ENCODE peak calls at places on chromosomes 2 and 18, in eight cellular contexts. F, I, W, E, T, R, B and H are unnamed samples.

GRCh38 chr18:9547767-9548166 is 66.6 kb downstream of the PPP4R1 start:
- DNase-seq in R (no peak), I (no peak), B (no peak), W (no peak), F (no peak), T (no peak), E (no peak), H (no peak)

GRCh38 chr2:96890726-96891385 is 21.0 kb upstream of the SEMA4C start:
- DNase-seq in F (no peak), I (no peak), E (no peak), R (no peak), B (peak), T (peak), W (no peak), H (no peak)

GRCh38 chr18:48859311-48860275 is 91.2 kb downstream of the SMAD7 start:
- DNase-seq in B (no peak), I (peak), F (no peak), W (no peak), R (no peak), E (no peak), T (no peak), H (peak)

GRCh38 chr2:31476511-31477171 is 62.1 kb upstream of the XDH start:
- DNase-seq in R (peak), I (no peak), E (no peak), T (no peak), F (no peak), W (no peak), B (no peak), H (peak)

GRCh38 chr2:46958431-46959017 is 42.9 kb upstream of the MCFD2 start:
- DNase-seq in W (no peak), B (no peak), T (no peak), F (no peak), E (no peak), R (no peak), I (no peak), H (no peak)

GRCh38 chr18:31156831-31157763 is 5.6 kb downstream of the DSC1 start:
- DNase-seq in I (no peak), T (no peak), B (no peak), F (peak), R (no peak), E (peak), W (peak), H (no peak)

GRCh38 chr2:69625078-69625788 is 18.3 kb downstream of the AAK1 start:
- DNase-seq in W (peak), R (no peak), T (peak), I (no peak), E (no peak), B (no peak), F (peak), H (no peak)

GRCh38 chr2:41992056-41992699 is 55.6 kb upstream of the PKDCC start:
- DNase-seq in T (no peak), F (no peak), E (no peak), B (no peak), W (no peak), R (no peak), I (no peak), H (no peak)

GRCh38 chr2:205218056-205218455 is 464.2 kb upstream of the NRP2 start:
- DNase-seq in B (no peak), E (no peak), T (no peak), R (peak), I (no peak), W (peak), F (no peak), H (no peak)

GRCh38 chr18:38576349-38576748 is 1010.8 kb upstream of the CELF4 start:
- DNase-seq in T (no peak), B (no peak), R (no peak), F (no peak), W (no peak), I (no peak), E (no peak), H (no peak)

GRCh38 chr2:165499131-165499530 is 29.6 kb downstream of the CSRNP3 start:
- DNase-seq in T (no peak), E (no peak), I (no peak), F (no peak), B (no peak), R (no peak), W (no peak), H (peak)

GRCh38 chr2:229712125-229712524 is 2.2 kb downstream of the DNER start:
- DNase-seq in W (peak), E (no peak), T (no peak), R (no peak), F (no peak), B (no peak), I (no peak), H (peak)

GRCh38 chr2:229714080-229714735 is at the start of gene DNER:
- DNase-seq in R (no peak), T (no peak), I (peak), E (no peak), W (peak), B (peak), F (peak), H (peak)

GRCh38 chr2:229714736-229715541 is 584 bp upstream of the DNER start:
- DNase-seq in F (peak), E (peak), R (peak), I (peak), B (peak), T (peak), W (peak), H (peak)

GRCh38 chr2:229715895-229716507 is 1.6 kb upstream of the DNER start:
- DNase-seq in T (peak), F (peak), R (no peak), I (peak), E (peak), B (no peak), W (peak), H (peak)

GRCh38 chr2:229713371-229714079 is 830 bp downstream of the DNER start:
- DNase-seq in F (peak), R (no peak), I (peak), T (no peak), B (no peak), E (no peak), W (peak), H (peak)
- TF ChIP-seq EZH2 in F (peak), R (peak), I (peak), T (peak), B (no peak), E (peak), W (peak), H (no peak)

GRCh38 chr2:219246559-219246958 is 1.3 kb downstream of the STK16 start:
- DNase-seq in F (no peak), B (no peak), R (no peak), E (no peak), I (no peak), W (no peak), T (no peak), H (no peak)
- H3K27ac ChIP-seq in F (peak), B (peak), R (no peak), E (no peak), I (no peak), W (no peak), T (no peak), H (peak)

DNA sequence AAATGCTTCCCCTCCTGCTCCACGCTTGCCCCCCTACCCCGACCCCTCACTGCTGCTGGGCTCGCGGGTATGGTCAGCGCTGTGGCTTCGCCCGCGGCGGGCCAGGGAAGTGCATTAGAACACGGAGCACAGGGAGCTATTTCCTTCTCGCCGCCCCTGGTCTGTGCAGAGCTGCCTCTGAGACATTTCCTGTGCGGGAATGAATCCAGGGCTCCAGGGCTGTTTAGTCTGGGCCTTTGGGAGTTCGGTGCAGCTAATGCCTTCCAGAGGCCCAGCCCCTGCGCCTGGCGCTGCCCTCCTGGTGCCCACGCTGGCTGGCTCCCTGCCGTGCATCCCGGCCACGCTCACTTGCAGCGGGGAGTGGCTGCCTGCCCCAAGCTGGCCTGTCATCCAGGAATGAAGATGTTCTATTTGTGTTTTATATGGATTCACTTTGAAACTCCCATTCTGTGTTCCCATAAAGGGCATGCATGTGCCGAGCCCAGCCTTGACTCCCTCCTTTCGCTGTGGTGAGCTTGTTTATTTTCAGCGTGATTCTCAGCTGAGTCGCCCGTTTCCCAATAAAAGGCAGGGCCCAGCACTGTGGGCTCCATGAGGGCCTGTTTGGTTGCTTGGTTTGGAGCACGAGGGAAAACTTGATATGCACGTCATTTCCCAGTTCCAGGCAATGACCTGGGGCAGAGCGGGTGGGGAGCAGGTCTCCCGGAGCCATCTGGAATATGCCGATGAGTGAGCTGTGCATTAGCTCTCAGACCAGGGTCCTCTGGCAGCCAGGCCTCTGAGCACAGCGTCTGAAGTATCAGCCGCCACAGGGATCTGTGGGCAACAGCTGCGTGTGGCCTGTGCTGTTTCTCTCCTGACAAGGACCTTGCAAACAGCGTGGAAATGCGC is 42.7 kb downstream of the SH3RF3 start:
- DNase-seq in B (no peak), T (peak), E (no peak), I (no peak), W (peak), F (peak), R (peak), H (peak)
- TF ChIP-seq CTCF in B (no peak), T (no peak), E (no peak), I (no peak), W (no peak), F (no peak), R (peak), H (no peak)

GRCh38 chr2:158745067-158745865 is 49.9 kb upstream of the DAPL1 start:
- DNase-seq in F (peak), R (peak), B (no peak), E (peak), I (peak), T (peak), W (peak), H (peak)

GRCh38 chr2:158743899-158744298 is 51.2 kb upstream of the DAPL1 start:
- DNase-seq in W (no peak), I (no peak), T (no peak), F (no peak), B (no peak), E (no peak), R (no peak), H (no peak)

GRCh38 chr2:158746488-158746887 is 48.6 kb upstream of the DAPL1 start:
- DNase-seq in B (no peak), F (no peak), E (no peak), W (no peak), T (peak), R (no peak), I (no peak), H (no peak)

GRCh38 chr2:158747346-158747745 is 47.8 kb upstream of the DAPL1 start:
- DNase-seq in T (no peak), F (no peak), B (no peak), W (no peak), E (no peak), R (no peak), I (no peak), H (no peak)

DNA sequence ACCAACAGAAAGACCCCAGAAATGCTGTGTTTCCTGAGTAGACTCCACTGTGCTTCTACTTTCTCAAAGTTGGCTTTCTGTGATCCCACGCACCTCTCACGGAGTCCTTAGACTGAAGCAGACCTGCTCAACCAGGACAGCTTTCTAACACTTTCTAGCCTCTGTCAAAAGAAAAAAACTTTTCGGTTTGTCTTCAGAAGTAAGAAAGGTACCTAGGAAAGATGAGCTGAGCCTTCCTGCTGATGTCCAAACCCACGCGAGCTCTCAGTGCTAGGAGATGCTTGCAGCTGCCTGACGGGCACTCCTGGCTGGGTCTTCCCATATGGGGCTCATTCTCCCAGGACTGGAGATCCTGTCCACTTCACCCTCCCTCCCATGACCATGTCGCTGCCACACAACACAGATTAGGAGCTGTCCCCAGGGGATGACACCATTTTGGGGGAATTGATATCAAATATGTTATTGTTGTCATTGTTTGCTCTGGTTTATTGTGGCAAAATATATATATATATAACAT is 49.2 kb upstream of the DAPL1 start:
- DNase-seq in F (no peak), W (no peak), E (no peak), I (no peak), T (no peak), R (no peak), B (no peak), H (no peak)
- TF ChIP-seq EZH2 in F (no peak), W (no peak), E (no peak), I (no peak), T (no peak), R (no peak), B (no peak), H (no peak)

DNA sequence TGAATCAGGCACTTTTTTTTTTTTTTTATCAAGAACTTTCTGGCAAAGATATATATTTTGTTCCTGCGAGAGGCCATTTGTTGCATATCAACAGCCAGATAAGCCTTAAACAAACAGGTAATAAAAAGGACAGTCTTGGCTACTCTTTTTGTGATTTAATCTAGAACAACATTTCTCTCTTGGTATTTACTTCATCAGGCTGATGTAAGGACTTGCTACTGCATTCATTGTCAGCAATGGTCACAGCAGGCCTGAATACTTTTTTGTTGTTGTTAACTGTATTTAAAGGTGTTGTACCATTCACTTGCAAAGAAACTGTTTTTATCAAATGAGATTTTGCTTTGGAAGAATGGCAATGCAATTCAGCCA is 683.8 kb downstream of the IRS1 start:
- DNase-seq in W (peak), I (no peak), B (no peak), E (no peak), T (no peak), R (peak), F (no peak), H (no peak)
- H3K27ac ChIP-seq in W (peak), I (no peak), B (no peak), E (peak), T (no peak), R (peak), F (peak), H (no peak)

DNA sequence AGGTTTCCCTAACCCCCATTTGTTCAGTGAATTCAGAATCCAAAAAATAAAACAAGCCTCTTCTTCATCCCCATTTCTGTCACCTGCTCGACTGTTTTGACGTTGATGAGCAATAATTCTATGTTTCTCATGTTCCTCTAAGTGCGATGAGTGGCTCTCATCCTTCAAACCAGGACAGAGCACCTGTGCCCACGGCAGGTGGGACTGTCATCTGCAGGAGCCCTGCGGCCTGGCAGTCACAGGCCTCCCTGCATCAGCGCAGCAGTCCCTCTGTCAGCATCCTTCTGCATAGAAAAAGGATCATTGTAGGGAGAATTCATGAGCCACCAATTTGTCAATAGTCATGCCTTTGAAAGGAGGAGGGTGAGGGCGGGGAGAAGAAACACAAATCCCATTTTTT is 234.1 kb upstream of the NCKAP5 start:
- DNase-seq in B (no peak), E (no peak), F (no peak), I (no peak), W (no peak), T (no peak), R (no peak), H (no peak)
- TF ChIP-seq CTCF in B (no peak), E (no peak), F (no peak), I (no peak), W (no peak), T (no peak), R (no peak), H (no peak)

GRCh38 chr2:5549061-5549601 is 143.1 kb upstream of the SOX11 start:
- DNase-seq in I (peak), R (peak), W (no peak), F (peak), B (no peak), E (no peak), T (no peak), H (no peak)
- TF ChIP-seq EZH2 in I (no peak), R (no peak), W (no peak), F (no peak), B (no peak), E (no peak), T (no peak), H (no peak)

GRCh38 chr2:215691346-215691745 is 255.5 kb upstream of the FN1 start:
- DNase-seq in R (no peak), E (no peak), W (no peak), F (no peak), T (no peak), I (no peak), B (no peak), H (no peak)

GRCh38 chr2:215693269-215693998 is 257.6 kb upstream of the FN1 start:
- DNase-seq in F (no peak), I (no peak), R (peak), T (peak), B (no peak), W (peak), E (peak), H (peak)

GRCh38 chr2:215695876-215696275 is 260.0 kb upstream of the FN1 start:
- DNase-seq in B (no peak), R (no peak), W (no peak), T (no peak), E (no peak), I (no peak), F (no peak), H (no peak)

GRCh38 chr2:215692387-215693079 is 256.7 kb upstream of the FN1 start:
- DNase-seq in T (peak), F (no peak), W (no peak), R (peak), I (no peak), E (no peak), B (no peak), H (no peak)

GRCh38 chr2:215693999-215694356 is 258.1 kb upstream of the FN1 start:
- DNase-seq in W (no peak), E (no peak), I (no peak), B (no peak), T (no peak), F (no peak), R (no peak), H (no peak)
- H3K27ac ChIP-seq in W (peak), E (peak), I (no peak), B (no peak), T (peak), F (peak), R (peak), H (peak)

DNA sequence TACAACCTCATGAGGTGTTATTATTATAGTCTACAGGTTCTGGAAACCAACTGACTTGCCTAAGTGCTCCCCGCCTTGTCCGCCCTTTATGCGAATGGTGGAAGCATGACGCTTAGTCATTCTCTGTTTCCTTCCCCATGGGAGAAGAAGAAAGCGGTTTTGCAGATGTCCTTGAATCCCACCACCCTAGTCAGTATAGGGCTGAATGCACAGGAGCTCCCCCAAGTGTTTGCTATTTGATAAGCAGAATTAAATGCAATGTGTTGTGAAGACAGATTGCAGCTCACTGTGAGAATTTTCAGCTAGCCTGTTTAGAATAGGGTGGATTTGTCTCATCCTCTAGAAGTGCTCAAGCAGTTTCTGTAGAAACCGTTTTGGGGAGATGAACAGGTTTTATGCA is 652.0 kb downstream of the DCC start:
- DNase-seq in E (no peak), W (no peak), I (peak), B (no peak), R (no peak), T (no peak), F (peak), H (peak)
- TF ChIP-seq CTCF in E (peak), W (peak), I (peak), B (no peak), R (no peak), T (no peak), F (peak), H (peak)